ENCODE peak calls at places on chromosomes 5 and 9, in six cellular contexts. One of them, this sample, is unnamed.
A peak's percentile ranks its signal among the peaks of the same experiment; 100 is the strongest.

GRCh38 chr9:80376180-80376579 is 804.4 kb downstream of the TLE4 start:
- DNase-seq in MM.1S: no peak
- DNase-seq in GM23248: no peak
- DNase-seq in SK-N-SH: no peak
- DNase-seq in HCT116: no peak
- DNase-seq in PC-3: no peak
- DNase-seq in this sample: no peak

GRCh38 chr5:24819841-24820240 is 175.1 kb upstream of the CDH10 start:
- DNase-seq in GM23248: no peak
- DNase-seq in HCT116: no peak
- DNase-seq in SK-N-SH: no peak
- DNase-seq in MM.1S: no peak
- DNase-seq in PC-3: no peak
- DNase-seq in this sample: no peak

GRCh38 chr9:97848237-97848581 is 4.8 kb upstream of the FOXE1 start:
- DNase-seq in HCT116: no peak
- DNase-seq in GM23248: no peak
- DNase-seq in PC-3: no peak
- DNase-seq in MM.1S: no peak
- DNase-seq in SK-N-SH: peak; percentile 53
- DNase-seq in this sample: peak; percentile 63

GRCh38 chr5:115774684-115775083 is 41.8 kb downstream of the CDO1 start:
- DNase-seq in GM23248: no peak
- DNase-seq in HCT116: no peak
- DNase-seq in PC-3: no peak
- DNase-seq in SK-N-SH: no peak
- DNase-seq in MM.1S: no peak
- DNase-seq in this sample: no peak

GRCh38 chr5:174504266-174504726 is 220.1 kb upstream of the MSX2 start:
- DNase-seq in PC-3: peak; percentile 46
- DNase-seq in GM23248: no peak
- DNase-seq in HCT116: no peak
- DNase-seq in SK-N-SH: no peak
- DNase-seq in MM.1S: no peak
- DNase-seq in this sample: no peak

GRCh38 chr9:91732187-91733005 is 217.6 kb downstream of the ROR2 start:
- DNase-seq in MM.1S: no peak
- DNase-seq in PC-3: no peak
- DNase-seq in GM23248: no peak
- DNase-seq in SK-N-SH: no peak
- DNase-seq in HCT116: no peak
- DNase-seq in this sample: no peak

GRCh38 chr9:114207034-114207815 is 51.9 kb downstream of the COL27A1 start:
- DNase-seq in SK-N-SH: no peak
- DNase-seq in HCT116: no peak
- DNase-seq in PC-3: peak; percentile 35
- DNase-seq in MM.1S: no peak
- DNase-seq in GM23248: peak; percentile 73
- DNase-seq in this sample: peak; percentile 71

GRCh38 chr9:88583901-88584596 is 49.1 kb downstream of the NXNL2 start:
- DNase-seq in GM23248: peak; percentile 82
- DNase-seq in SK-N-SH: no peak
- DNase-seq in MM.1S: no peak
- DNase-seq in PC-3: peak; percentile 54
- DNase-seq in HCT116: no peak
- DNase-seq in this sample: peak; percentile 45

GRCh38 chr9:100354121-100354800 is 1.5 kb upstream of the TEX10 start:
- DNase-seq in SK-N-SH: no peak
- DNase-seq in HCT116: no peak
- DNase-seq in PC-3: no peak
- DNase-seq in GM23248: peak; percentile 3
- DNase-seq in MM.1S: no peak
- DNase-seq in this sample: no peak

GRCh38 chr5:147051193-147051592 is 172.6 kb upstream of the PPP2R2B start:
- DNase-seq in SK-N-SH: no peak
- DNase-seq in GM23248: peak; percentile 38
- DNase-seq in PC-3: peak; percentile 5
- DNase-seq in HCT116: no peak
- DNase-seq in MM.1S: no peak
- DNase-seq in this sample: no peak

GRCh38 chr9:35426627-35427026 is 63.3 kb upstream of the RUSC2 start:
- DNase-seq in PC-3: peak; percentile 82
- DNase-seq in HCT116: no peak
- DNase-seq in GM23248: no peak
- DNase-seq in SK-N-SH: no peak
- DNase-seq in MM.1S: no peak
- DNase-seq in this sample: no peak

GRCh38 chr9:27367175-27367798 is 70.3 kb upstream of the EQTN start:
- DNase-seq in GM23248: no peak
- DNase-seq in MM.1S: peak; percentile 56
- DNase-seq in HCT116: no peak
- DNase-seq in SK-N-SH: no peak
- DNase-seq in PC-3: no peak
- DNase-seq in this sample: no peak

GRCh38 chr5:59685806-59686205 is 207.7 kb downstream of the PDE4D start:
- DNase-seq in MM.1S: peak; percentile 88
- DNase-seq in SK-N-SH: no peak
- DNase-seq in PC-3: no peak
- DNase-seq in GM23248: peak; percentile 23
- DNase-seq in HCT116: no peak
- DNase-seq in this sample: no peak

GRCh38 chr5:52786937-52787599 is 648 bp upstream of the ITGA1 start:
- DNase-seq in GM23248: peak; percentile 57
- DNase-seq in MM.1S: peak; percentile 46
- DNase-seq in SK-N-SH: no peak
- DNase-seq in PC-3: no peak
- DNase-seq in HCT116: peak; percentile 50
- DNase-seq in this sample: no peak

GRCh38 chr5:42832060-42832459 is 20.4 kb upstream of the SELENOP start:
- DNase-seq in SK-N-SH: no peak
- DNase-seq in PC-3: no peak
- DNase-seq in HCT116: no peak
- DNase-seq in GM23248: no peak
- DNase-seq in MM.1S: no peak
- DNase-seq in this sample: no peak

GRCh38 chr5:84086517-84086916 is 298.2 kb downstream of the EDIL3 start:
- DNase-seq in SK-N-SH: no peak
- DNase-seq in PC-3: peak; percentile 6
- DNase-seq in GM23248: no peak
- DNase-seq in HCT116: no peak
- DNase-seq in MM.1S: no peak
- DNase-seq in this sample: no peak

GRCh38 chr9:115158666-115159481 is 40.9 kb upstream of the TNC start:
- DNase-seq in HCT116: no peak
- DNase-seq in MM.1S: no peak
- DNase-seq in PC-3: no peak
- DNase-seq in SK-N-SH: peak; percentile 9
- DNase-seq in GM23248: peak; percentile 94
- DNase-seq in this sample: no peak

GRCh38 chr5:179270581-179271300 is 74.5 kb downstream of the ADAMTS2 start:
- DNase-seq in HCT116: no peak
- DNase-seq in PC-3: no peak
- DNase-seq in GM23248: peak; percentile 76
- DNase-seq in SK-N-SH: peak; percentile 74
- DNase-seq in MM.1S: no peak
- DNase-seq in this sample: no peak

GRCh38 chr5:173832386-173832785 is 55.8 kb upstream of the CPEB4 start:
- DNase-seq in MM.1S: no peak
- DNase-seq in PC-3: no peak
- DNase-seq in SK-N-SH: no peak
- DNase-seq in GM23248: no peak
- DNase-seq in HCT116: no peak
- DNase-seq in this sample: no peak

GRCh38 chr5:172952034-172952511 is 7.2 kb upstream of the RPL26L1 start:
- DNase-seq in SK-N-SH: no peak
- DNase-seq in PC-3: no peak
- DNase-seq in GM23248: peak; percentile 73
- DNase-seq in MM.1S: no peak
- DNase-seq in HCT116: no peak
- DNase-seq in this sample: no peak

GRCh38 chr9:74036549-74037231 is 460.4 kb upstream of the RORB start:
- DNase-seq in HCT116: no peak
- DNase-seq in SK-N-SH: no peak
- DNase-seq in GM23248: no peak
- DNase-seq in PC-3: no peak
- DNase-seq in MM.1S: no peak
- DNase-seq in this sample: no peak

GRCh38 chr9:76876098-76876497 is 29.8 kb downstream of the PRUNE2 start:
- DNase-seq in PC-3: no peak
- DNase-seq in MM.1S: no peak
- DNase-seq in GM23248: peak; percentile 47
- DNase-seq in HCT116: no peak
- DNase-seq in SK-N-SH: no peak
- DNase-seq in this sample: no peak

GRCh38 chr5:132762246-132763000 is 14.6 kb downstream of the SEPTIN8 start:
- DNase-seq in MM.1S: no peak
- DNase-seq in SK-N-SH: no peak
- DNase-seq in PC-3: no peak
- DNase-seq in HCT116: no peak
- DNase-seq in GM23248: no peak
- DNase-seq in this sample: no peak

GRCh38 chr5:40410939-40411635 is 268.6 kb upstream of the PTGER4 start:
- DNase-seq in SK-N-SH: no peak
- DNase-seq in GM23248: peak; percentile 37
- DNase-seq in HCT116: no peak
- DNase-seq in MM.1S: no peak
- DNase-seq in PC-3: peak; percentile 97
- DNase-seq in this sample: no peak

DNA sequence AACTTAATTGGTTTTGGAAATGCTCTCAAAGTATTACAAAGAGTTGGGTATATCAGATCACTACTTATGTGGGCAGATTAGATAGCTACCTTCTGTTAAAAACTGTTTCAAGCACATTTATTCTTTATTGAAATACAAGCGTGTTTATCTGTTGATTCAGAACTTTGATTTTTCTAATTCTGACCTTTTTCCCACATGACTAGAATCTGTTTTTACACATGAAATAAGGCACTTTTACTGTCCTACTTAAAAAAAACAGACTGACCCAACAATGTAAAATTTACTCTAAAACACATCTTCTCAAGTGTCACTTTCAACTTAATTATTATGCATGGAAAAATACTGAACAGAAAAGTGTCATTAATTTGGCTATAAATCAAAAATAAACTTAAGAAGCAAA is 4.8 kb downstream of the NR6A1 start:
- DNase-seq in GM23248: no peak
- DNase-seq in MM.1S: no peak
- DNase-seq in HCT116: no peak
- DNase-seq in SK-N-SH: no peak
- DNase-seq in PC-3: no peak
- DNase-seq in this sample: no peak
- H3K4me1 ChIP-seq in GM23248: no peaks in the 10 kb centered on the region
- H3K4me1 ChIP-seq in MM.1S: peaks cover 5% of the 10 kb centered on the region
- H3K4me1 ChIP-seq in HCT116: peaks cover 27% of the 10 kb centered on the region
- H3K4me1 ChIP-seq in SK-N-SH: peaks cover 16% of the 10 kb centered on the region
- H3K4me1 ChIP-seq in PC-3: no peaks in the 10 kb centered on the region
- H3K4me1 ChIP-seq in this sample: peaks cover 70% of the 10 kb centered on the region

DNA sequence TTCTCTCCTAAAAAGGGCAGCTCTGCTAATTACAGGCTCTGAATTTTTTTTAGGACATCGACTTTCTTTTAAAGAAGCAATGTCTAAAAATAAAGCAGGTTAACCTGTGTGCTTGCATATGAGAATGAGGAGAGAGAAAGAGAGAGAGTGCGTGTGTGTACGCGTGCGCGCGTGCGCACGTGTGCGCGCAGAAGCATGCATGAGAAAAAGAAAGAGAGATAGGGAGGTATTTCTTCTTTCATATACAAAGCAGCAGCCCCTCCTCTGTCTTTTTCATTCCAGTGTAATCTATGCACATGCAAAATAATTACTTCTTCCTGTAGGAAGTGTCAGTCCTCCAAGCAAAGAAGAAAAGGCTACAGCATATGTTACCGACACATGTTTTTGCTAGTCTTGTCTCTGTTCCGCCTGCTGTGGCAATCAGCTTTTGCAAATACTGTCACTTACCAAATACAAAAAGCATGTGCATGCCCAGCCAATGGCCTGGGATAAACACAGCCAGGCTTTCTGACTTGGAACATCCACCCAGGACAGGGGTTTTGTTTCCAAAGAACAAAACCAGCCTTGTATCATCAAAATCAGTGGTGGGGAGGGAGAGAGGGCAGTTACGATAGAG is 252.3 kb upstream of the SLC24A2 start:
- DNase-seq in SK-N-SH: peak; percentile 30
- DNase-seq in MM.1S: no peak
- DNase-seq in PC-3: no peak
- DNase-seq in HCT116: no peak
- DNase-seq in GM23248: peak; percentile 3
- DNase-seq in this sample: no peak
- TF ChIP-seq EZH2phosphoT487 in SK-N-SH: no peak
- TF ChIP-seq EZH2phosphoT487 in MM.1S: no peak
- TF ChIP-seq EZH2phosphoT487 in PC-3: no peak
- TF ChIP-seq EZH2phosphoT487 in HCT116: no peak
- TF ChIP-seq EZH2phosphoT487 in GM23248: no peak
- TF ChIP-seq EZH2phosphoT487 in this sample: no peak

DNA sequence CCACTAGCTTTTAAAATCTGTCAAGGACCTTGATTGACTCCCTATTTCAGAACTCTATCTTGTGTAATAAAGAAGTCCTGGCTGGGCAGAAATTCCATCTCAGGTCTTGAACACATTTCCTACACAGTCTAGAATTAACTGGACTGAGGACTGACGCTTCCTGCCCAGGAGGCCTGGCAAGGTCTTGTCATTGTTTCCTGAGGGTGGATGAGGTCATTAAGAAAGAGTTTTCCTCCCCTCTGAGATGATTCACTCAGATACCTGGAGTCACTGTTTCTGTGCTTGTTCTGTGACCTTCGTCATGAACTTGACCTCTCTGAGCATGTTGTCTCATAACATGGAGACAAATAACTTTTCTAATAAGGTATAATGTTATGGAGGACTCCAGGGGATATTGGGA is 10.0 kb downstream of the MTAP start:
- DNase-seq in GM23248: peak; percentile 79
- DNase-seq in PC-3: peak; percentile 62
- DNase-seq in SK-N-SH: no peak
- DNase-seq in MM.1S: no peak
- DNase-seq in HCT116: no peak
- DNase-seq in this sample: no peak
- H3K9ac ChIP-seq in GM23248: peak overlapping the region; percentile 43
- H3K9ac ChIP-seq in PC-3: no peak overlapping the region
- H3K9ac ChIP-seq in SK-N-SH: no peak overlapping the region
- H3K9ac ChIP-seq in MM.1S: no peak overlapping the region
- H3K9ac ChIP-seq in HCT116: no peak overlapping the region
- H3K9ac ChIP-seq in this sample: no peak overlapping the region

DNA sequence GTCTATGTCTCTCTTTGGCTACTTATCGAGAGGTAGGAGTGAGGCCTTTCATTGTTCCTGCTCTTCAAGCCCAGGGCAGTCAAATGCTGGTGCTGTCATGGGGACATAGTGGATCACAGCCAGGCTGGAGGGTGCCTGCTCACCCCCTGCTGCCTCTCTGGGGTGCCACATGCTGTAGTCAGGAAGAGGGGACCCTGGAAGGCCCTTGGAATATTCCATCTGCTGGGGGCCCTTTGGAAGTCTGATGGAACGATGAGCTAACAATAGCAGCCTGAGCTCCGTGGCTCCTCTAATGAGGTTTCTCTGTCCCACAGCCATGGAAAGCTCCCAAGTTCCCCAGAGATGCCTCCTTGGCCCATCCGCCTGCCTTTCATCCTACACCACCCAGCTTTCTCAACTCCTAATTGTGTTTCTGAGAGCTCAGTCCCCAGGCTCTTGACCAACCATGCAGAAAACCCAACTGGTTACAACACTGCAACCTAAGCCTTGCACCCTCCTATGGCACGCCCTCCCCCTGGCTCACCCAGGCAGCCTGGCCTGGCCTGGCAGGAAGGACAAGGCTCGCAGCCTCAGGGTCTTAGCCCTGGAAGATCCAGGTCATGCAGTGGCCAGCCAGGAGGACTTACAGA is 91.7 kb downstream of the NRG2 start:
- DNase-seq in HCT116: no peak
- DNase-seq in PC-3: no peak
- DNase-seq in MM.1S: no peak
- DNase-seq in GM23248: no peak
- DNase-seq in SK-N-SH: no peak
- DNase-seq in this sample: no peak
- H3K4me1 ChIP-seq in HCT116: peaks cover 13% of the 10 kb centered on the region
- H3K4me1 ChIP-seq in PC-3: no peaks in the 10 kb centered on the region
- H3K4me1 ChIP-seq in MM.1S: no peaks in the 10 kb centered on the region
- H3K4me1 ChIP-seq in GM23248: no peaks in the 10 kb centered on the region
- H3K4me1 ChIP-seq in SK-N-SH: no peaks in the 10 kb centered on the region
- H3K4me1 ChIP-seq in this sample: peaks cover 14% of the 10 kb centered on the region

This sample was measured in neural progenitor cell.